ENCODE peak calls at places on chromosomes 6 and 20, in five cellular contexts. H is stimulated activated CD4-positive, alpha-beta T cell treated with anti-CD3 and anti-CD28 coated beads, Interleukin-2, amount 100 ng/mL, for 48 hours; V is psoas muscle; N is NCI-H146; F is head of caudate nucleus. O is an unnamed sample.

GRCh38 chr20:44154521-44155001 is 32.4 kb downstream of the JPH2 start:
- DNase-seq in H (no peak), V (no peak), N (peak; percentile 14), F (no peak), O (no peak)

GRCh38 chr20:35342154-35342769 is 50.0 kb upstream of the FAM83C start:
- DNase-seq in H (no peak), V (no peak), N (no peak), F (no peak), O (no peak)

GRCh38 chr20:19692100-19692499 is 66.0 kb upstream of the RIN2 start:
- DNase-seq in H (no peak), V (no peak), N (no peak), F (no peak), O (no peak)

GRCh38 chr20:62782149-62782892 is 14.0 kb upstream of the MRGBP start:
- DNase-seq in H (no peak), V (no peak), N (peak; percentile 19), F (no peak), O (no peak)

GRCh38 chr6:30450908-30451818 is 38.1 kb upstream of the HLA-E start:
- DNase-seq in H (no peak), V (peak; percentile 70), N (peak; percentile 5), F (peak; percentile 11), O (peak; percentile 47)

GRCh38 chr6:6008648-6009421 is 2.1 kb upstream of the NRN1 start:
- DNase-seq in H (no peak), V (peak; percentile 82), N (peak; percentile 64), F (no peak), O (peak; percentile 76)

GRCh38 chr20:59222239-59222981 is 58.8 kb downstream of the ZNF831 start:
- DNase-seq in H (peak; percentile 86), V (peak; percentile 86), N (peak; percentile 63), F (peak; percentile 83), O (peak; percentile 83)

GRCh38 chr6:5764401-5764955 is 242.2 kb downstream of the NRN1 start:
- DNase-seq in H (no peak), V (peak; percentile 79), N (no peak), F (no peak), O (no peak)

GRCh38 chr6:33312361-33313104 is 1.3 kb downstream of the TAPBP start:
- DNase-seq in H (peak; percentile 64), V (peak; percentile 54), N (peak; percentile 95), F (peak; percentile 57), O (peak; percentile 73)

GRCh38 chr6:2376429-2377355 is 131.3 kb upstream of the GMDS start:
- DNase-seq in H (no peak), V (no peak), N (no peak), F (no peak), O (no peak)

GRCh38 chr6:139135578-139136545 is 982 bp downstream of the HECA start:
- DNase-seq in H (no peak), V (peak; percentile 84), N (peak; percentile 55), F (peak; percentile 52), O (peak; percentile 18)

GRCh38 chr6:138403324-138403800 is 661 bp upstream of the HEBP2 start:
- DNase-seq in H (peak; percentile 19), V (peak; percentile 74), N (peak; percentile 65), F (peak; percentile 22), O (peak; percentile 39)

GRCh38 chr20:20076297-20077065 is 24.1 kb downstream of the CFAP61 start:
- DNase-seq in H (no peak), V (peak; percentile 92), N (no peak), F (peak; percentile 70), O (no peak)

GRCh38 chr20:4795394-4795793 is 73.7 kb downstream of the PRND start:
- DNase-seq in H (no peak), V (no peak), N (no peak), F (no peak), O (no peak)

GRCh38 chr20:32667030-32667429 is 6.7 kb downstream of the C20orf203 start:
- DNase-seq in H (no peak), V (no peak), N (peak; percentile 37), F (no peak), O (no peak)

GRCh38 chr20:61650912-61651733 is 399.1 kb downstream of the CDH4 start:
- DNase-seq in H (no peak), V (no peak), N (no peak), F (no peak), O (no peak)

GRCh38 chr20:61938839-61939690 is 126.6 kb downstream of the TAF4 start:
- DNase-seq in H (no peak), V (peak; percentile 38), N (no peak), F (no peak), O (no peak)

GRCh38 chr6:87139236-87139635 is 16.1 kb upstream of the ZNF292 start:
- DNase-seq in H (peak; percentile 47), V (no peak), N (peak; percentile 55), F (no peak), O (no peak)

GRCh38 chr6:89369009-89369408 is 16.5 kb upstream of the UBE2J1 start:
- DNase-seq in H (no peak), V (peak; percentile 61), N (no peak), F (no peak), O (no peak)

GRCh38 chr20:61891916-61892649 is 173.6 kb downstream of the TAF4 start:
- DNase-seq in H (no peak), V (peak; percentile 32), N (no peak), F (no peak), O (no peak)

GRCh38 chr6:35071347-35071994 is 69.7 kb downstream of the TCP11 start:
- DNase-seq in H (no peak), V (peak; percentile 14), N (no peak), F (no peak), O (no peak)

GRCh38 chr6:117512056-117512828 is 29.8 kb downstream of the DCBLD1 start:
- DNase-seq in H (no peak), V (no peak), N (no peak), F (no peak), O (no peak)

GRCh38 chr6:108742041-108742440 is 106.2 kb upstream of the ARMC2 start:
- DNase-seq in H (no peak), V (no peak), N (no peak), F (no peak), O (no peak)

GRCh38 chr6:21636876-21637275 is 43.3 kb downstream of the SOX4 start:
- DNase-seq in H (no peak), V (no peak), N (no peak), F (no peak), O (no peak)

GRCh38 chr6:12196326-12196936 is 93.7 kb upstream of the EDN1 start:
- DNase-seq in H (no peak), V (no peak), N (no peak), F (no peak), O (no peak)

GRCh38 chr20:31684153-31685003 is 38.3 kb downstream of the BCL2L1 start:
- DNase-seq in H (no peak), V (no peak), N (no peak), F (no peak), O (no peak)

GRCh38 chr20:63061051-63061531 is 54.3 kb upstream of the BHLHE23 start:
- DNase-seq in H (no peak), V (peak; percentile 17), N (no peak), F (no peak), O (no peak)

GRCh38 chr6:133741375-133741861 is 147.5 kb upstream of the TCF21 start:
- DNase-seq in H (no peak), V (no peak), N (peak; percentile 72), F (no peak), O (no peak)